ENCODE peak calls at places on chromosomes 5 and 9, in five cellular contexts. D is A549, N is mesendoderm, E is left lung, R is GM23338. Z is an unnamed sample.
A peak's percentile ranks its signal among the peaks of the same experiment; 100 is the strongest.

GRCh38 chr9:69745716-69746538 is 13.9 kb downstream of the PTAR1 start:
- DNase-seq in N (peak; percentile 59), E (no peak), R (peak; percentile 24), D (no peak), Z (no peak)

GRCh38 chr5:153350192-153350883 is 140.1 kb upstream of the GRIA1 start:
- DNase-seq in N (peak; percentile 31), R (peak; percentile 63), D (no peak), E (no peak), Z (no peak)

GRCh38 chr5:59660737-59661136 is 232.8 kb downstream of the PDE4D start:
- DNase-seq in N (peak; percentile 46), E (no peak), D (peak; percentile 36), R (peak; percentile 38), Z (peak; percentile 35)

GRCh38 chr5:133406208-133406607 is 206.1 kb downstream of the FSTL4 start:
- DNase-seq in N (no peak), R (no peak), D (no peak), E (no peak), Z (no peak)

GRCh38 chr9:75889977-75890540 is 414 bp upstream of the PCSK5 start:
- DNase-seq in D (peak; percentile 44), R (peak; percentile 33), E (no peak), N (no peak), Z (peak; percentile 76)

GRCh38 chr5:11390369-11390768 is 513.9 kb downstream of the CTNND2 start:
- DNase-seq in D (no peak), N (no peak), E (no peak), R (no peak), Z (no peak)

GRCh38 chr5:11455505-11455904 is 448.7 kb downstream of the CTNND2 start:
- DNase-seq in R (no peak), D (no peak), E (no peak), N (no peak), Z (no peak)

GRCh38 chr5:100576217-100576751 is 41.1 kb downstream of the FAM174A start:
- DNase-seq in D (no peak), N (no peak), R (no peak), E (no peak), Z (no peak)

GRCh38 chr9:101397746-101398334 is 578 bp downstream of the MRPL50 start:
- DNase-seq in N (peak; percentile 61), D (no peak), E (no peak), R (no peak), Z (no peak)

GRCh38 chr9:78011037-78011436 is 20.6 kb downstream of the GNAQ start:
- DNase-seq in R (no peak), N (no peak), D (no peak), E (no peak), Z (no peak)

GRCh38 chr5:89097103-89097502 is 214.1 kb upstream of the MEF2C start:
- DNase-seq in R (peak; percentile 8), D (no peak), E (no peak), N (no peak), Z (no peak)

GRCh38 chr9:96874947-96875459 is 20.7 kb upstream of the ZNF782 start:
- DNase-seq in E (no peak), R (no peak), N (no peak), D (peak; percentile 35), Z (peak; percentile 52)

GRCh38 chr9:98162638-98163037 is 29.8 kb downstream of the CORO2A start:
- DNase-seq in R (no peak), E (no peak), D (no peak), N (no peak), Z (no peak)

GRCh38 chr9:36988848-36989247 is 45.2 kb downstream of the PAX5 start:
- DNase-seq in N (no peak), E (no peak), D (no peak), R (no peak), Z (no peak)

GRCh38 chr5:111774525-111774924 is 17.5 kb upstream of the NREP start:
- DNase-seq in N (peak; percentile 73), E (peak; percentile 67), R (peak; percentile 67), D (no peak), Z (peak; percentile 6)

GRCh38 chr5:16690243-16690839 is 73.5 kb upstream of the RETREG1 start:
- DNase-seq in N (peak; percentile 79), E (no peak), D (peak; percentile 88), R (peak; percentile 85), Z (peak; percentile 21)

GRCh38 chr5:36457511-36458260 is 148.7 kb upstream of the SLC1A3 start:
- DNase-seq in R (peak; percentile 30), E (no peak), N (no peak), D (no peak), Z (peak; percentile 41)

GRCh38 chr9:20302229-20302628 is 320.1 kb downstream of the MLLT3 start:
- DNase-seq in D (no peak), R (peak; percentile 63), E (no peak), N (no peak), Z (no peak)

GRCh38 chr5:159331099-159331973 is 1.0 kb upstream of the IL12B start:
- DNase-seq in D (peak; percentile 76), R (peak; percentile 71), N (peak; percentile 64), E (peak; percentile 70), Z (peak; percentile 66)

GRCh38 chr5:109859537-109859936 is 169.8 kb downstream of the MAN2A1 start:
- DNase-seq in R (no peak), D (no peak), E (no peak), N (no peak), Z (no peak)

GRCh38 chr5:40755093-40755406 is 711 bp downstream of the TTC33 start:
- DNase-seq in D (peak; percentile 87), E (peak; percentile 73), R (peak; percentile 79), N (peak; percentile 90), Z (peak; percentile 81)

GRCh38 chr5:148467958-148468357 is 84.2 kb downstream of the FBXO38 start:
- DNase-seq in R (no peak), D (no peak), N (no peak), E (no peak), Z (no peak)

GRCh38 chr9:96344458-96345180 is 38.9 kb downstream of the SLC35D2 start:
- DNase-seq in E (peak; percentile 62), N (peak; percentile 85), R (peak; percentile 81), D (peak; percentile 88), Z (peak; percentile 74)

GRCh38 chr9:761155-761792 is 80.2 kb upstream of the DMRT1 start:
- DNase-seq in R (no peak), D (no peak), E (no peak), N (no peak), Z (no peak)

GRCh38 chr9:6106576-6107339 is 91.3 kb upstream of the RANBP6 start:
- DNase-seq in E (no peak), D (peak; percentile 55), R (peak; percentile 70), N (peak; percentile 78), Z (peak; percentile 34)

GRCh38 chr9:88684046-88684445 is 149.1 kb downstream of the NXNL2 start:
- DNase-seq in E (no peak), N (no peak), R (no peak), D (no peak), Z (no peak)

GRCh38 chr9:127567119-127567897 is 44.8 kb upstream of the STXBP1 start:
- DNase-seq in R (no peak), E (peak; percentile 79), D (no peak), N (peak; percentile 57), Z (peak; percentile 73)

GRCh38 chr9:133276001-133276884 is 1.2 kb upstream of the ABO start:
- DNase-seq in E (no peak), R (no peak), D (no peak), N (no peak), Z (no peak)

GRCh38 chr5:154202379-154203260 is 12.1 kb downstream of the GALNT10 start:
- DNase-seq in E (no peak), D (no peak), N (peak; percentile 32), R (peak; percentile 25), Z (no peak)

GRCh38 chr5:178112545-178112944 is 787 bp upstream of the N4BP3 start:
- DNase-seq in D (no peak), R (no peak), N (no peak), E (no peak), Z (no peak)
- H3K4me3 ChIP-seq in D (peak overlapping the region; percentile 59), R (peak overlapping the region; percentile 92), N (no peak overlapping the region), E (no peak overlapping the region), Z (peak overlapping the region; percentile 78)

DNA sequence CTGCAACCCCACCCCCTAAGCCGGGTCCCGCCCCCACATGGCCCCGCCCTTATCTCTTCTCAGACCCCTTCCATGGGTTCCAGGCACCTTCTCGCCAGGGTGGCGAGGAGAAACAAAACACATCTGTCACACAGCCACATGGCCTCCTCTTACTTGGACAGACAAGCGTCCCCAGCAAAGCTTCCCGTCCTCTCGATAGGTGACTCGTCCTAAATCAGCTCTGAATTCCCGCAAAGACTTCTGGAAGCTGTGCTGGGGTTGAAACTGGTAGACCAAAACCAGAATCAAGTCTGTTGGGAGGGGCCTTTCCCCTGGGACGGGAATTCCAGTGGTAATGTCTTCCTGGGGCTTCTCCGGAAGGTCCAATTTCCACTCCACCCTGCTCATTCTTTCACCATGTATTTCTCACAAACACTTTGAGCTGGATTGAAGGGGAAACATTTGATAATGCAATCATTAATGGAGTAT is 413 bp upstream of the CTNNAL1 start:
- DNase-seq in N (no peak), E (no peak), D (no peak), R (no peak), Z (no peak)
- H3K4me3 ChIP-seq in N (peak overlapping the region; percentile 18), E (peak overlapping the region; percentile 85), D (peak overlapping the region; percentile 79), R (peak overlapping the region; percentile 68), Z (peak overlapping the region; percentile 92)

DNA sequence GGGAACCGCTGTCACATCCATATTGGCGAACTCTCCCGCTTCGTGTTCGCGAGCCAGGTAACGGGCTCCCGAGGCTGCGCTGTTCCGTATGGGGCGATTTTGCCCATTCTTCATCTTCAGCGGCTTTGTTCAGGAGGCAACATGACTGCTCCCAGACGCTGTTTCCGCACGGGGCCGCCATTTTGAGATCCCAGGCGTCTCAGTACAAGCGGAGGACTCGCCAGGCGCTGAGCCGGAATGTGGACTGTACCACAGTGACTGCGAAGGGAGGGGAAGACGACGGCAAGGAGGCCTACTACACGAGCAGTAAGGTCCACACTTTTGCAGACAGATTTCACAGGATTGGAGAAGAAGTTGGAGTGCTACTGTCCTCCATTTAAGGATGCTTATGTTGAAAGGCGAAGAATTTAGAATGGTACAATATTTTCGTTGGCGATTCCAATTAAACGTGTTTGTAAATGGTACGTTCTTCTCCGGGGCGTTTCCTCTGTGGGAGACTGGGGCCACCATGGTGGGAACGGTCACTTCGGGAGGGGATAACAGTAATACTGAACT is 41.6 kb upstream of the ZNF300 start:
- DNase-seq in D (no peak), E (peak; percentile 77), R (no peak), N (no peak), Z (no peak)
- H3K4me3 ChIP-seq in D (no peak overlapping the region), E (peak overlapping the region; percentile 40), R (no peak overlapping the region), N (no peak overlapping the region), Z (no peak overlapping the region)

GRCh38 chr5:81525690-81526089 is 131.8 kb upstream of the ACOT12 start:
- DNase-seq in R (no peak), E (no peak), D (no peak), N (no peak), Z (no peak)
- H3K4me3 ChIP-seq in R (no peak overlapping the region), E (no peak overlapping the region), D (no peak overlapping the region), N (no peak overlapping the region), Z (no peak overlapping the region)

DNA sequence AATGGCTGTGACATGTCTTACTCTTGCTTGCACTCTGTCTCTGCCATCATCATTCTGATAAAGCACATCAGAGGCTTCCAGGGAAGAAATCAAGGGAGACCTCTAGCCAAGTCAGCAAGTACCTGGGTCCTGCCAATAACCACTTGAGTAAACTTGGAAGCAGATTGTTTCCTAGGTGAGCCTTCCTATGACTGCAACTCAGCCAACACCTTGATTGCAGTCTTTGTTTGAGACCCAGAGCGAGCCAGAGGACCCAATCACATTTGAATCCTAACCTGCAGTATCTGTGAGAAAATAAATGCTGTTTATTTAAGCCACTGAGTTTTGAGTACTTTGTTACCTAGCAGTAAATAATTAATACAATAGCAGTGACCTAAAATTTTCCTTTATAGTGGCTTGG is 356.8 kb upstream of the CHD1 start:
- DNase-seq in R (no peak), E (no peak), D (no peak), N (peak; percentile 2), Z (no peak)
- H3K4me3 ChIP-seq in R (no peak overlapping the region), E (no peak overlapping the region), D (no peak overlapping the region), N (no peak overlapping the region), Z (no peak overlapping the region)

Z was measured in SJCRH30.